ENCODE peak calls at places on chromosomes 7 and 10, in seven cellular contexts. O, R, V, H, X, N and W are unnamed samples.

GRCh38 chr7:2520131-2520807 is 695 bp downstream of the LFNG start:
- DNase-seq in O (no peak), R (no peak), V (peak; percentile 47), H (no peak), X (no peak), N (no peak), W (no peak)

GRCh38 chr7:5228066-5228465 is 38.0 kb downstream of the WIPI2 start:
- DNase-seq in O (no peak), R (no peak), V (no peak), H (peak; percentile 39), X (no peak), N (no peak), W (no peak)

GRCh38 chr10:104104926-104105325 is 17.0 kb upstream of the SFR1 start:
- DNase-seq in O (no peak), R (no peak), V (no peak), H (no peak), X (no peak), N (no peak), W (no peak)

GRCh38 chr10:95459446-95459845 is 101.7 kb downstream of the SORBS1 start:
- DNase-seq in O (no peak), R (no peak), V (peak; percentile 42), H (no peak), X (no peak), N (no peak), W (peak; percentile 66)

GRCh38 chr10:86673827-86674581 is 5.7 kb downstream of the LDB3 start:
- DNase-seq in O (no peak), R (no peak), V (no peak), H (peak; percentile 89), X (peak; percentile 53), N (no peak), W (peak; percentile 90)

GRCh38 chr10:57785546-57785945 is 482.1 kb downstream of the IPMK start:
- DNase-seq in O (no peak), R (peak; percentile 3), V (no peak), H (no peak), X (no peak), N (no peak), W (no peak)

GRCh38 chr7:158740657-158741293 is 36.2 kb upstream of the NCAPG2 start:
- DNase-seq in O (peak; percentile 93), R (peak; percentile 58), V (no peak), H (no peak), X (no peak), N (peak; percentile 69), W (no peak)

GRCh38 chr10:70651661-70652060 is 20.6 kb upstream of the ADAMTS14 start:
- DNase-seq in O (no peak), R (no peak), V (peak; percentile 77), H (no peak), X (no peak), N (no peak), W (no peak)

GRCh38 chr7:129376778-129377700 is 57.2 kb upstream of the STRIP2 start:
- DNase-seq in O (no peak), R (peak; percentile 3), V (no peak), H (no peak), X (no peak), N (no peak), W (no peak)

GRCh38 chr7:30855936-30856335 is 55.7 kb upstream of the AQP1 start:
- DNase-seq in O (no peak), R (no peak), V (no peak), H (no peak), X (no peak), N (no peak), W (no peak)

GRCh38 chr10:108392286-108392685 is 1227.8 kb upstream of the SORCS1 start:
- DNase-seq in O (no peak), R (peak; percentile 38), V (no peak), H (no peak), X (no peak), N (no peak), W (no peak)

GRCh38 chr10:131901181-131901829 is 497 bp downstream of the PPP2R2D start:
- DNase-seq in O (no peak), R (no peak), V (peak; percentile 67), H (peak; percentile 74), X (peak; percentile 60), N (no peak), W (peak; percentile 79)

GRCh38 chr10:131900350-131901152 is at the start of gene PPP2R2D:
- DNase-seq in O (peak; percentile 97), R (peak; percentile 97), V (peak; percentile 98), H (peak; percentile 96), X (peak; percentile 95), N (peak; percentile 98), W (peak; percentile 93)

GRCh38 chr10:131899116-131899690 is 1.6 kb upstream of the PPP2R2D start:
- DNase-seq in O (no peak), R (no peak), V (no peak), H (no peak), X (no peak), N (no peak), W (no peak)

GRCh38 chr10:131898713-131899112 is 2.1 kb upstream of the PPP2R2D start:
- DNase-seq in O (no peak), R (no peak), V (no peak), H (no peak), X (no peak), N (no peak), W (no peak)

GRCh38 chr10:131899695-131900349 is 986 bp upstream of the PPP2R2D start:
- DNase-seq in O (no peak), R (no peak), V (peak; percentile 43), H (no peak), X (no peak), N (no peak), W (no peak)
- TF ChIP-seq CTCF in O (no peak), R (no peak), V (peak; percentile 56), H (no peak), X (no peak), N (peak; percentile 7), W (no peak)

GRCh38 chr10:92573798-92574544 is at the start of gene IDE:
- DNase-seq in O (peak; percentile 95), R (peak; percentile 91), V (peak; percentile 94), H (peak; percentile 93), X (peak; percentile 91), N (peak; percentile 96), W (peak; percentile 91)

GRCh38 chr10:92572362-92573090 is 1.4 kb downstream of the IDE start:
- DNase-seq in O (no peak), R (no peak), V (no peak), H (no peak), X (no peak), N (no peak), W (no peak)

GRCh38 chr10:92574545-92575377 is 868 bp upstream of the IDE start:
- DNase-seq in O (no peak), R (peak; percentile 59), V (peak; percentile 78), H (no peak), X (no peak), N (no peak), W (no peak)

GRCh38 chr10:92571649-92572048 is 2.2 kb downstream of the IDE start:
- DNase-seq in O (no peak), R (no peak), V (no peak), H (no peak), X (no peak), N (no peak), W (no peak)

DNA sequence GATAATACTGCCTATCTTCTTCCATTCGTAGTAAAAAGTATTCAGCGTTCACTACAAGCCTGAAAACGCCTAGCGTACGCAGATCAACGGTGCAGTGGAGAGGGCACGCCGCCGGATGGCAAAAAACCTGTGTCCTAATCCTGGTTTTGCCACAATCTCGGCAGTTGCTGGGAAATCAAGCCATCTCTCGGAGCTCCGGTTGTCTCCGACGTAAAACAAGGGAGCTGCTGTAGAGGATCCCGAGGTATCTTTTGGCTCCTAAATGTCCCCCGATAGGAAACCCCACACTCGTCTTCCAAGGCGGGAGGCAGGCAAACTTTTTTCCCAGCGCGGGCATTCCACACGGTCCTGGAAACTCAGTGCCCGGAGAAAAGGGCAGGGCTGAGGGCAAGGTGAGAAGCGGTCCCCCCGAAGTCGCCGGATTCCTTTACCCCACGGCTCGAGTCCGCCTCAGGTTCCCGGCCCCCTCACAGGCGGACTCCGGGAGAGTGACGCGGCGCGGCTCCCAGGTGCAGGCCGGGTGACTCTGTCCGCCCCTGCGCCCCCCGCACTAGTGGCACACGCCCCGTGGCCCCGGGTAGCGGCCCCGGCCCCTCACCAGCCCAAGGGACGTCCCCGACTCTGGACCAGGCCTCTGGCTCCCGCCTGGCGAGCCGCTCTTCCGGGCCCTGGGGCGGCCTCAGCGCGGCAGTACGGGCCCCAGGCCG is 649 bp downstream of the IDE start:
- DNase-seq in O (no peak), R (peak; percentile 56), V (peak; percentile 55), H (peak; percentile 59), X (peak; percentile 34), N (no peak), W (peak; percentile 77)
- TF ChIP-seq CTCF in O (no peak), R (no peak), V (no peak), H (peak; percentile 11), X (no peak), N (no peak), W (no peak)

GRCh38 chr7:28804990-28805389 is 153.1 kb downstream of the TRIL start:
- DNase-seq in O (no peak), R (peak; percentile 44), V (no peak), H (no peak), X (no peak), N (no peak), W (no peak)
- TF ChIP-seq CTCF in O (no peak), R (no peak), V (no peak), H (no peak), X (no peak), N (no peak), W (no peak)

GRCh38 chr10:91410638-91411367 is 659 bp downstream of the HECTD2 start:
- DNase-seq in O (no peak), R (peak; percentile 48), V (no peak), H (no peak), X (peak; percentile 20), N (no peak), W (peak; percentile 75)

GRCh38 chr10:91412688-91413087 is 2.5 kb downstream of the HECTD2 start:
- DNase-seq in O (no peak), R (no peak), V (peak; percentile 22), H (no peak), X (no peak), N (no peak), W (no peak)

GRCh38 chr10:91406322-91406721 is 3.8 kb upstream of the HECTD2 start:
- DNase-seq in O (no peak), R (no peak), V (peak; percentile 64), H (no peak), X (no peak), N (no peak), W (no peak)

GRCh38 chr10:91409869-91410637 is at the start of gene HECTD2:
- DNase-seq in O (no peak), R (peak; percentile 77), V (peak; percentile 83), H (peak; percentile 91), X (peak; percentile 88), N (peak; percentile 94), W (peak; percentile 78)

DNA sequence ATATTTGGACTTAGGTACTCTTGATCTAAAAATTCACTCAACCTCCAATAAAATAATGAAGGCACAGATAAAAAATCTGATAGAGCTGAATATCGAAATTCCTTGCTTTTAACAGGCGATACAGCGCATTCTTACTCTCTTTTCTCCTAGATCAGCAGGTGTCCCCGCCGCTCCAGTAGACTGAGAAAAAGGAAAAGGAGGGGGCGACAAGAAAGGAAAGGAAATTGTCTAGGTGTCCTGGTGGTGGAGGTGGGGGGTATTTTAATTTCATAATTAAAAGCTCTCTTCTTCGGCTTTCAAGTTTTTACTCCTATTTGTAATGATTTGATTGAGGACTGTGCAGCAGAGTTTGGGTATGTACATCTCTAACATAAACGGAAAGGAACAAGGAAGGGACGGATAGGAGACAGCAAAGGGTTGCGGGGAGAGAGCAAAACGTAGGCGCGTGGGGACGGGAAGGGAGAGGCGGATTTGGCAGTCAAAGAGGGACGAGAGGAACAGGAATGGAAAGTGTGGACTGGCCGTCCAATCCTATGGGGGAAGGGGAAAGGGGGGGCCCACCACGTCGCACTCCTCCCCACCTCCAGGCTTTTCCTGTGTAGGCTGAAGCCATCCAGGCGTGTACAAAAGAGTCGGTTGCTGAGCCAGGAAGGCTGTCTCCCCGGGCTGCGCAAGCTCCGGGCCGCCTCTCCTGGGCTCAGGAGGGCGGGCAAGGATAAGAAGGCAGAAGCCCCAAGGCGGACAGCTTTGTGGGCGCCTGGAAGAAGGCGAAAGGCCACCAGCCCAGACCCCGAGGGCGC is 875 bp upstream of the HECTD2 start:
- DNase-seq in O (peak; percentile 96), R (peak; percentile 71), V (peak; percentile 61), H (peak; percentile 90), X (peak; percentile 90), N (peak; percentile 90), W (peak; percentile 94)
- TF ChIP-seq CTCF in O (no peak), R (no peak), V (peak; percentile 13), H (no peak), X (no peak), N (peak; percentile 24), W (no peak)